ENCODE peak calls at places on chromosomes 5 and 9, in eight cellular contexts. One of them, this sample, is unnamed. For H3K27me3, the result is how much of the 10 kb centered on the place peaks cover.

GRCh38 chr5:165630211-165630866 is 2124.9 kb downstream of the MAT2B start:
- DNase-seq in esophagus muscularis mucosa: no peak
- DNase-seq in breast epithelium: no peak
- DNase-seq in ovary: peak
- DNase-seq in transverse colon: peak
- DNase-seq in adrenal gland: peak
- DNase-seq in uterus: no peak
- DNase-seq in suprapubic skin: no peak
- DNase-seq in this sample: no peak

GRCh38 chr5:154646841-154647759 is 108.1 kb upstream of the LARP1 start:
- DNase-seq in adrenal gland: no peak
- DNase-seq in uterus: peak
- DNase-seq in breast epithelium: no peak
- DNase-seq in esophagus muscularis mucosa: no peak
- DNase-seq in suprapubic skin: no peak
- DNase-seq in ovary: peak
- DNase-seq in transverse colon: peak
- DNase-seq in this sample: peak

GRCh38 chr9:121289554-121290370 is 21.8 kb downstream of the GSN start:
- DNase-seq in esophagus muscularis mucosa: no peak
- DNase-seq in breast epithelium: no peak
- DNase-seq in transverse colon: no peak
- DNase-seq in adrenal gland: no peak
- DNase-seq in uterus: peak
- DNase-seq in suprapubic skin: peak
- DNase-seq in ovary: no peak
- DNase-seq in this sample: peak

GRCh38 chr5:76717222-76718083 is 1.5 kb downstream of the F2R start:
- DNase-seq in transverse colon: no peak
- DNase-seq in esophagus muscularis mucosa: no peak
- DNase-seq in adrenal gland: no peak
- DNase-seq in suprapubic skin: no peak
- DNase-seq in uterus: no peak
- DNase-seq in ovary: no peak
- DNase-seq in breast epithelium: no peak
- DNase-seq in this sample: no peak

GRCh38 chr5:78300464-78301045 is 6.1 kb upstream of the AP3B1 start:
- DNase-seq in ovary: no peak
- DNase-seq in esophagus muscularis mucosa: no peak
- DNase-seq in adrenal gland: no peak
- DNase-seq in uterus: no peak
- DNase-seq in breast epithelium: no peak
- DNase-seq in suprapubic skin: no peak
- DNase-seq in transverse colon: no peak
- DNase-seq in this sample: no peak

GRCh38 chr5:167731951-167732350 is 559.5 kb upstream of the WWC1 start:
- DNase-seq in breast epithelium: no peak
- DNase-seq in suprapubic skin: no peak
- DNase-seq in transverse colon: no peak
- DNase-seq in adrenal gland: no peak
- DNase-seq in uterus: no peak
- DNase-seq in esophagus muscularis mucosa: no peak
- DNase-seq in ovary: no peak
- DNase-seq in this sample: no peak

GRCh38 chr5:150263801-150264621 is 25.6 kb downstream of the CAMK2A start:
- DNase-seq in adrenal gland: peak
- DNase-seq in esophagus muscularis mucosa: no peak
- DNase-seq in suprapubic skin: no peak
- DNase-seq in transverse colon: no peak
- DNase-seq in ovary: peak
- DNase-seq in uterus: peak
- DNase-seq in breast epithelium: peak
- DNase-seq in this sample: no peak

GRCh38 chr5:37355161-37355560 is 15.7 kb downstream of the NUP155 start:
- DNase-seq in esophagus muscularis mucosa: no peak
- DNase-seq in breast epithelium: no peak
- DNase-seq in ovary: no peak
- DNase-seq in transverse colon: no peak
- DNase-seq in adrenal gland: no peak
- DNase-seq in suprapubic skin: no peak
- DNase-seq in uterus: no peak
- DNase-seq in this sample: peak

GRCh38 chr5:112755703-112756102 is 18.0 kb downstream of the APC start:
- DNase-seq in uterus: no peak
- DNase-seq in suprapubic skin: no peak
- DNase-seq in esophagus muscularis mucosa: no peak
- DNase-seq in transverse colon: no peak
- DNase-seq in ovary: no peak
- DNase-seq in breast epithelium: no peak
- DNase-seq in adrenal gland: no peak
- DNase-seq in this sample: no peak

GRCh38 chr9:20848490-20848889 is 164.4 kb downstream of the FOCAD start:
- DNase-seq in ovary: no peak
- DNase-seq in uterus: no peak
- DNase-seq in adrenal gland: no peak
- DNase-seq in suprapubic skin: no peak
- DNase-seq in esophagus muscularis mucosa: no peak
- DNase-seq in breast epithelium: no peak
- DNase-seq in transverse colon: no peak
- DNase-seq in this sample: no peak

GRCh38 chr5:84304591-84304990 is 80.1 kb downstream of the EDIL3 start:
- DNase-seq in breast epithelium: no peak
- DNase-seq in adrenal gland: no peak
- DNase-seq in esophagus muscularis mucosa: no peak
- DNase-seq in uterus: no peak
- DNase-seq in transverse colon: no peak
- DNase-seq in suprapubic skin: no peak
- DNase-seq in ovary: no peak
- DNase-seq in this sample: no peak

GRCh38 chr9:70168521-70168920 is 90.3 kb upstream of the SMC5 start:
- DNase-seq in breast epithelium: no peak
- DNase-seq in suprapubic skin: no peak
- DNase-seq in transverse colon: no peak
- DNase-seq in adrenal gland: no peak
- DNase-seq in ovary: no peak
- DNase-seq in esophagus muscularis mucosa: no peak
- DNase-seq in uterus: no peak
- DNase-seq in this sample: no peak

GRCh38 chr9:126676102-126676684 is 62.5 kb downstream of the LMX1B start:
- DNase-seq in suprapubic skin: no peak
- DNase-seq in ovary: no peak
- DNase-seq in uterus: no peak
- DNase-seq in adrenal gland: no peak
- DNase-seq in transverse colon: no peak
- DNase-seq in esophagus muscularis mucosa: no peak
- DNase-seq in breast epithelium: no peak
- DNase-seq in this sample: no peak

GRCh38 chr9:99433555-99433954 is 211.5 kb downstream of the SEC61B start:
- DNase-seq in adrenal gland: peak
- DNase-seq in transverse colon: peak
- DNase-seq in uterus: no peak
- DNase-seq in breast epithelium: no peak
- DNase-seq in ovary: no peak
- DNase-seq in suprapubic skin: no peak
- DNase-seq in esophagus muscularis mucosa: peak
- DNase-seq in this sample: no peak

GRCh38 chr9:135147938-135148337 is 60.5 kb downstream of the OLFM1 start:
- DNase-seq in uterus: no peak
- DNase-seq in ovary: no peak
- DNase-seq in esophagus muscularis mucosa: no peak
- DNase-seq in adrenal gland: no peak
- DNase-seq in breast epithelium: no peak
- DNase-seq in suprapubic skin: no peak
- DNase-seq in transverse colon: no peak
- DNase-seq in this sample: no peak

GRCh38 chr5:201672-202071 is 10.4 kb downstream of the LRRC14B start:
- DNase-seq in uterus: no peak
- DNase-seq in adrenal gland: no peak
- DNase-seq in ovary: no peak
- DNase-seq in transverse colon: no peak
- DNase-seq in suprapubic skin: no peak
- DNase-seq in breast epithelium: no peak
- DNase-seq in esophagus muscularis mucosa: no peak
- DNase-seq in this sample: no peak

GRCh38 chr5:159475026-159475425 is 144.7 kb upstream of the IL12B start:
- DNase-seq in adrenal gland: no peak
- DNase-seq in transverse colon: no peak
- DNase-seq in uterus: no peak
- DNase-seq in ovary: no peak
- DNase-seq in suprapubic skin: no peak
- DNase-seq in breast epithelium: no peak
- DNase-seq in esophagus muscularis mucosa: no peak
- DNase-seq in this sample: no peak

GRCh38 chr5:1227669-1228068 is 2.5 kb downstream of the SLC6A18 start:
- DNase-seq in transverse colon: no peak
- DNase-seq in breast epithelium: no peak
- DNase-seq in esophagus muscularis mucosa: no peak
- DNase-seq in ovary: no peak
- DNase-seq in suprapubic skin: no peak
- DNase-seq in uterus: no peak
- DNase-seq in adrenal gland: no peak
- DNase-seq in this sample: no peak

GRCh38 chr5:157213527-157214243 is 33.0 kb downstream of the ITK start:
- DNase-seq in uterus: no peak
- DNase-seq in suprapubic skin: no peak
- DNase-seq in esophagus muscularis mucosa: no peak
- DNase-seq in transverse colon: no peak
- DNase-seq in ovary: no peak
- DNase-seq in adrenal gland: no peak
- DNase-seq in breast epithelium: no peak
- DNase-seq in this sample: no peak

GRCh38 chr5:40675396-40676133 is 4.2 kb upstream of the PTGER4 start:
- DNase-seq in suprapubic skin: no peak
- DNase-seq in uterus: no peak
- DNase-seq in transverse colon: no peak
- DNase-seq in adrenal gland: no peak
- DNase-seq in breast epithelium: no peak
- DNase-seq in ovary: no peak
- DNase-seq in esophagus muscularis mucosa: no peak
- DNase-seq in this sample: no peak

GRCh38 chr9:137311971-137312851 is 10.1 kb upstream of the NRARP start:
- DNase-seq in adrenal gland: no peak
- DNase-seq in transverse colon: peak
- DNase-seq in ovary: peak
- DNase-seq in uterus: no peak
- DNase-seq in esophagus muscularis mucosa: no peak
- DNase-seq in suprapubic skin: peak
- DNase-seq in breast epithelium: peak
- DNase-seq in this sample: peak
- H3K27ac ChIP-seq in adrenal gland: no peak
- H3K27ac ChIP-seq in transverse colon: peak
- H3K27ac ChIP-seq in ovary: no peak
- H3K27ac ChIP-seq in uterus: no peak
- H3K27ac ChIP-seq in esophagus muscularis mucosa: no peak
- H3K27ac ChIP-seq in suprapubic skin: peak
- H3K27ac ChIP-seq in breast epithelium: peak
- H3K27ac ChIP-seq in this sample: no peak

GRCh38 chr5:73434921-73435320 is 13.7 kb downstream of the FOXD1 start:
- DNase-seq in breast epithelium: no peak
- DNase-seq in ovary: no peak
- DNase-seq in suprapubic skin: no peak
- DNase-seq in transverse colon: no peak
- DNase-seq in uterus: no peak
- DNase-seq in adrenal gland: no peak
- DNase-seq in esophagus muscularis mucosa: no peak
- DNase-seq in this sample: no peak

GRCh38 chr5:73435640-73436534 is 12.7 kb downstream of the FOXD1 start:
- DNase-seq in ovary: no peak
- DNase-seq in transverse colon: no peak
- DNase-seq in suprapubic skin: no peak
- DNase-seq in adrenal gland: no peak
- DNase-seq in breast epithelium: no peak
- DNase-seq in uterus: no peak
- DNase-seq in esophagus muscularis mucosa: no peak
- DNase-seq in this sample: no peak

GRCh38 chr5:73437126-73438047 is 11.2 kb downstream of the FOXD1 start:
- DNase-seq in esophagus muscularis mucosa: no peak
- DNase-seq in transverse colon: peak
- DNase-seq in uterus: no peak
- DNase-seq in suprapubic skin: no peak
- DNase-seq in ovary: no peak
- DNase-seq in adrenal gland: no peak
- DNase-seq in breast epithelium: no peak
- DNase-seq in this sample: no peak

GRCh38 chr5:73438048-73438896 is 10.3 kb downstream of the FOXD1 start:
- DNase-seq in esophagus muscularis mucosa: no peak
- DNase-seq in adrenal gland: no peak
- DNase-seq in transverse colon: no peak
- DNase-seq in uterus: no peak
- DNase-seq in ovary: no peak
- DNase-seq in breast epithelium: no peak
- DNase-seq in suprapubic skin: no peak
- DNase-seq in this sample: no peak

DNA sequence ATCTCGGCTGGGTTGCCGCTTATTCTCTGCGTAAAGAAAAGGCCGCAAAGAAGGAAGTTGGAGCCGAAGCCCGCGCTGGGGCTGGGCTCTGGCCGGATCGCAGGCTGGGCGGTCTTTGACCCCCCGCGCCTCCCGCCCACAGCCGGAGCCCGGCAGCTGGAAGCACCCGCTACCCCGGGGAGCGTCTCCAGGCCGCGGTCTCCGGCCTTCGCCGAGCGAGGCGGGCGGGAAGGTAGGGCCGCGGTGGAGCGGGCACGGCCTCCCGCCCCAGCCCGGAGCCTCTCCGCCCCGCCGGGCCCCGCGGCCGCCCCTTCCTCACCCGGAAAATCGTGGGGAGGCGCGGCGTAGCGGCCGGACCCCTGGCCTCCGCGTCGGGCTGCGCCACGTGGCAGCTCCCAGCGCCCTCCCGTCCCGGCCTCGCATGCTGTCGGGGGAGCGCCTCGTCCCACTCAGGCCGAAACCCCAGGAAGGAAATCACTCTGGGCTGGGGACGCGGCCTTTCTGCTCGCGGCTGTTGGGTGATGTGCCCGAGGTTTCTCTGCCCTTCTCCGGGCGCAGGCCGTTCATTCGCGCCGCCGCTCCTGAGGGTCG is 11.9 kb downstream of the FOXD1 start:
- DNase-seq in transverse colon: no peak
- DNase-seq in breast epithelium: no peak
- DNase-seq in adrenal gland: no peak
- DNase-seq in uterus: no peak
- DNase-seq in ovary: no peak
- DNase-seq in esophagus muscularis mucosa: no peak
- DNase-seq in suprapubic skin: no peak
- DNase-seq in this sample: no peak
- H3K27me3 ChIP-seq in transverse colon: half or more
- H3K27me3 ChIP-seq in breast epithelium: half or more
- H3K27me3 ChIP-seq in adrenal gland: half or more
- H3K27me3 ChIP-seq in uterus: half or more
- H3K27me3 ChIP-seq in ovary: under half
- H3K27me3 ChIP-seq in esophagus muscularis mucosa: under half
- H3K27me3 ChIP-seq in suprapubic skin: half or more
- H3K27me3 ChIP-seq in this sample: half or more

GRCh38 chr9:84385357-84386040 is 44.9 kb upstream of the SLC28A3 start:
- DNase-seq in uterus: no peak
- DNase-seq in ovary: no peak
- DNase-seq in esophagus muscularis mucosa: no peak
- DNase-seq in transverse colon: no peak
- DNase-seq in suprapubic skin: no peak
- DNase-seq in breast epithelium: no peak
- DNase-seq in adrenal gland: no peak
- DNase-seq in this sample: no peak
- TF ChIP-seq POLR2A in uterus: no peak
- TF ChIP-seq POLR2A in ovary: no peak
- TF ChIP-seq POLR2A in esophagus muscularis mucosa: no peak
- TF ChIP-seq POLR2A in transverse colon: no peak
- TF ChIP-seq POLR2A in suprapubic skin: no peak
- TF ChIP-seq POLR2A in breast epithelium: no peak
- TF ChIP-seq POLR2A in adrenal gland: no peak
- TF ChIP-seq POLR2A in this sample: no peak

GRCh38 chr9:89684218-89684617 is 79.4 kb downstream of the GADD45G start:
- DNase-seq in transverse colon: no peak
- DNase-seq in uterus: no peak
- DNase-seq in esophagus muscularis mucosa: no peak
- DNase-seq in suprapubic skin: no peak
- DNase-seq in ovary: no peak
- DNase-seq in breast epithelium: no peak
- DNase-seq in adrenal gland: no peak
- DNase-seq in this sample: no peak
- H3K27ac ChIP-seq in transverse colon: no peak
- H3K27ac ChIP-seq in uterus: no peak
- H3K27ac ChIP-seq in esophagus muscularis mucosa: no peak
- H3K27ac ChIP-seq in suprapubic skin: no peak
- H3K27ac ChIP-seq in ovary: no peak
- H3K27ac ChIP-seq in breast epithelium: no peak
- H3K27ac ChIP-seq in adrenal gland: peak
- H3K27ac ChIP-seq in this sample: no peak